ENCODE peak calls at places on chromosomes 16 and 17, in five cellular contexts. F, N, L, X and A are unnamed samples. For H3K9me3, the result is how much of the 10 kb centered on the place peaks cover.

GRCh38 chr17:602436-602835 is 112.2 kb downstream of the VPS53 start:
- DNase-seq in L (no peak), F (no peak), X (no peak), N (no peak), A (no peak)

GRCh38 chr16:12239953-12240485 is 263.5 kb downstream of the SNX29 start:
- DNase-seq in X (no peak), F (no peak), L (no peak), N (no peak), A (no peak)

GRCh38 chr17:76506408-76507328 is 5.4 kb upstream of the RHBDF2 start:
- DNase-seq in F (peak), L (peak), X (peak), N (peak), A (peak)

GRCh38 chr17:75457047-75457654 is 716 bp downstream of the TMEM94 start:
- DNase-seq in L (peak), F (no peak), X (peak), N (no peak), A (peak)

GRCh38 chr16:4892356-4893102 is 44.4 kb downstream of the PPL start:
- DNase-seq in F (no peak), N (no peak), L (no peak), X (no peak), A (no peak)

GRCh38 chr16:88523381-88524159 is 46.6 kb upstream of the ZC3H18 start:
- DNase-seq in N (no peak), F (no peak), L (no peak), X (no peak), A (no peak)

GRCh38 chr17:75096082-75096625 is 8.4 kb downstream of the SLC16A5 start:
- DNase-seq in L (peak), X (no peak), F (no peak), N (no peak), A (no peak)

GRCh38 chr16:80788016-80788415 is 16.4 kb downstream of the CDYL2 start:
- DNase-seq in X (no peak), N (no peak), F (no peak), L (no peak), A (no peak)

GRCh38 chr16:57732011-57732410 is 3.6 kb upstream of the KATNB1 start:
- DNase-seq in L (no peak), F (no peak), X (no peak), N (no peak), A (no peak)

DNA sequence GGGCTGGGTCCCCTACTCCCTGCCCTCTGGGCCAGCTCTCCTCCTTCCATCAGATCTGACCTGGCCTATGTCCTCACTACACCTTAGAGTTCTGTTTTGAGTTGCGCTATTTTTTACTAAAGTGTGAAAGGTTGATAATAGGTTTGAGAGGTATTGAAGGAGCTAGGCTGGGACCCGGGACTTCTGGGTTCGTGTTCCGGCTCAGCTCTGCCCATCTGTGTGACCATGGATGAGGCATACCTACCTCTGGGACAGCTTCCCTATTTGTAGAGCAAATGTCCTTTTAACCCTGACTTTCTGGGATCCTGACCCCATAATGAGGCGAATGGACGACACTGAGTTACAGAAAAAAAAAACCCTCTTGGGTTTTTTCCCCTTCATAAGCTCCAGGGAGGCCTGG is 36.0 kb downstream of the IL21R start:
- DNase-seq in L (no peak), X (no peak), N (no peak), F (no peak), A (no peak)
- H3K4me3 ChIP-seq in L (no peak), X (no peak), N (no peak), F (no peak), A (no peak)

GRCh38 chr16:64180136-64180900 is 941.5 kb downstream of the CDH11 start:
- DNase-seq in F (no peak), X (no peak), L (no peak), N (no peak), A (no peak)
- H3K9me3 ChIP-seq in F (under half), X (under half), L (under half), N (under half), A (under half)

GRCh38 chr16:10121496-10121895 is 60.7 kb downstream of the GRIN2A start:
- DNase-seq in F (no peak), X (no peak), L (no peak), N (no peak), A (no peak)

GRCh38 chr16:10122546-10122945 is 59.7 kb downstream of the GRIN2A start:
- DNase-seq in X (peak), F (no peak), L (peak), N (no peak), A (no peak)

GRCh38 chr16:10122026-10122425 is 60.2 kb downstream of the GRIN2A start:
- DNase-seq in L (no peak), N (no peak), X (no peak), F (no peak), A (no peak)

GRCh38 chr16:10120953-10121352 is 61.3 kb downstream of the GRIN2A start:
- DNase-seq in F (no peak), L (no peak), N (no peak), X (no peak), A (no peak)

GRCh38 chr16:10123141-10123540 is 59.1 kb downstream of the GRIN2A start:
- DNase-seq in X (no peak), L (no peak), N (no peak), F (no peak), A (no peak)
- H3K27ac ChIP-seq in X (no peak), L (no peak), N (no peak), F (no peak), A (no peak)

GRCh38 chr16:23682181-23682580 is 3.5 kb downstream of the PLK1 start:
- DNase-seq in X (no peak), L (no peak), N (no peak), F (no peak), A (no peak)

GRCh38 chr16:23679986-23680336 is 1.3 kb downstream of the PLK1 start:
- DNase-seq in X (no peak), N (no peak), L (no peak), F (no peak), A (no peak)

GRCh38 chr16:23679274-23679985 is 741 bp downstream of the PLK1 start:
- DNase-seq in N (no peak), F (no peak), L (peak), X (peak), A (peak)

GRCh38 chr16:23687034-23687808 is 8.5 kb downstream of the PLK1 start:
- DNase-seq in F (no peak), X (no peak), N (no peak), L (no peak), A (no peak)

GRCh38 chr16:23683487-23683886 is 4.8 kb downstream of the PLK1 start:
- DNase-seq in N (no peak), F (no peak), L (no peak), X (no peak), A (no peak)
- H3K4me3 ChIP-seq in N (no peak), F (no peak), L (no peak), X (no peak), A (no peak)

GRCh38 chr17:27085517-27085916 is 208.4 kb upstream of the WSB1 start:
- DNase-seq in L (no peak), X (no peak), N (no peak), F (no peak), A (no peak)

GRCh38 chr17:27089929-27090247 is 204.0 kb upstream of the WSB1 start:
- DNase-seq in L (no peak), X (no peak), F (no peak), N (no peak), A (no peak)

GRCh38 chr17:27086526-27086925 is 207.4 kb upstream of the WSB1 start:
- DNase-seq in X (no peak), F (no peak), L (no peak), N (no peak), A (no peak)

GRCh38 chr17:27088767-27089078 is 205.2 kb upstream of the WSB1 start:
- DNase-seq in N (no peak), X (no peak), F (no peak), L (no peak), A (no peak)

GRCh38 chr17:27087935-27088766 is 205.8 kb upstream of the WSB1 start:
- DNase-seq in X (no peak), L (no peak), N (no peak), F (no peak), A (no peak)
- H3K9me3 ChIP-seq in X (under half), L (under half), N (under half), F (under half), A (under half)

DNA sequence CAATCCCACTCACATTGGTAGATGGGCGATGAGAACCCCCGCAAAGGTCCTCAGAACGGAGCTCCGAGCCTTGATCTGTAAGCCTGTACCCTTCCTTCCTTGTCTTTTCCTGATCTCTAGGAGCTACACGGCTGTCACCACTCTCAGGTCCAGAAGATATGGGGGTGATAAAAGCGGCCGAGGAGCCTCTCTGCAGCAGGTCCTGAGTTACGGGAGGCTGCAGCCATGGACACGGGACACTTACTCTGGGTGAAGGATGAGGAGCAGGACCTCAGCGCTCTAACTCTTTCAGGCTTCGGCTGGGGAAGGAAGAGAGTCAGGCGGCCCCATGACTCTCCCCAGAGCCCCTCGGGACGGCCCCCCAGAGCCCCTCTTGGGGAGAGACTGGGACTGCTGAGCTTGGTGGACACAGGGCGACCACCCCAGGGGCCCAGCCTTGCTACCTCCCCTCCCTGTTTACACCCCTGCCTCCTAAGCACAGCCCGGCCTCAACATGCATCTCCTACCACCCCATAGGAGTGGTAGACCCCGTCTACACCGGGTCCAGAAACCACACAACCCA is 74.4 kb downstream of the SDK2 start:
- DNase-seq in N (no peak), L (no peak), X (no peak), F (no peak), A (no peak)
- H3K27ac ChIP-seq in N (no peak), L (no peak), X (no peak), F (no peak), A (no peak)

GRCh38 chr17:47650525-47651522 is 1.1 kb downstream of the KPNB1 start:
- DNase-seq in L (peak), N (peak), F (peak), X (peak), A (peak)

GRCh38 chr17:47653442-47653841 is 3.7 kb downstream of the KPNB1 start:
- DNase-seq in L (no peak), N (no peak), F (no peak), X (no peak), A (no peak)

GRCh38 chr17:47654991-47655390 is 5.3 kb downstream of the KPNB1 start:
- DNase-seq in X (no peak), N (no peak), F (no peak), L (no peak), A (no peak)

GRCh38 chr17:47651704-47652103 is 2.0 kb downstream of the KPNB1 start:
- DNase-seq in L (no peak), N (no peak), X (no peak), F (no peak), A (no peak)

GRCh38 chr17:47652570-47652969 is 2.9 kb downstream of the KPNB1 start:
- DNase-seq in F (no peak), N (no peak), X (no peak), L (no peak), A (no peak)
- H3K4me3 ChIP-seq in F (no peak), N (no peak), X (peak), L (no peak), A (peak)

GRCh38 chr17:5821813-5822212 is 237.5 kb upstream of the NLRP1 start:
- DNase-seq in L (no peak), N (no peak), X (no peak), F (no peak), A (no peak)

GRCh38 chr17:5821057-5821456 is 236.7 kb upstream of the NLRP1 start:
- DNase-seq in L (peak), N (no peak), X (no peak), F (no peak), A (no peak)

GRCh38 chr17:5817475-5818395 is 233.4 kb upstream of the NLRP1 start:
- DNase-seq in L (no peak), F (no peak), N (no peak), X (no peak), A (no peak)

GRCh38 chr17:5819396-5819795 is 235.1 kb upstream of the NLRP1 start:
- DNase-seq in L (no peak), F (no peak), X (no peak), N (no peak), A (no peak)

DNA sequence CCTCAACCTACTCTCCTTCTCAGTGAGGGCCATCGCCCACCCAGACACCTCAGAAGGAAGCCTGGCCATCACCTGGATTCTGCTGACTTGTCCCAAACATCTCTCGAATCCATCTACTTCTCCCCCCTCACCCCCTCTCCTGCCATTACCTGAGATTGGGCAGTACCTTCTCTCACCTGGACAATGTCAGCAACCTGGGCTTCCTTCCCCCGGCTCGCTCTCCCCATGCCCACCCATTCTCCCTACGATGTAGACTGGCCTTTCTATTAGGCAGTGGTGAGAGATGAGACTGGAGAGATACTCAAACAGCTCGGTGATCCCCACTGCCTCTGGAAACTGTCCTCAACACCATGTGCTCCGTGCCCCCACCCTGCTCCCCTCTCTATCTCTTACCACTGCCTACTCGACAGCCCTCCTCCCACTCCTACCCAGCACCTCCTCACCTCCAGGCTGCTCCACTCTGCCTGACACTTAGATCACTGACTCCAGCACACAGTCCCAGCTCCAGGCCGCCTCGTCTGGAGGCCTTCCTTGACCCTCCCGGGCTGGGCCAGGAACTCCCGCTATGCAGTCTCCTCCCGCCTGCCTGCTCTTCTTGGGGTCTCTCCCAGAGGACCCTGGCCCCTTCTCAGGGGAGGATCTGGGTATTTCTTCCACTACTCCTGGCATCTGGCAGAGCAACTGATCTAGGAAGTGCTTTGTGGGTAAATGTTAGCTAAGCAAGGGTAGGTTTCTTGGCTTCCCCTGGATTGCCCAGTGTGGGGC is 235.8 kb upstream of the NLRP1 start:
- DNase-seq in L (no peak), N (no peak), X (no peak), F (no peak), A (no peak)
- H3K9me3 ChIP-seq in L (under half), N (under half), X (under half), F (under half), A (under half)